ENCODE peak calls at places on chromosomes 4 and X, in six cellular contexts. O is GM12865, K is testis, W is kidney epithelial cell, C is tibial artery, G is MM.1S. I is an unnamed sample.

GRCh38 chr4:159101983-159102622 is 776 bp upstream of the RAPGEF2 start:
- DNase-seq in O (no peak), K (no peak), W (no peak), C (no peak), G (no peak), I (no peak)

GRCh38 chrX:34521563-34521962 is 135.5 kb downstream of the TMEM47 start:
- DNase-seq in O (no peak), K (no peak), W (no peak), C (no peak), G (no peak), I (no peak)

GRCh38 chr4:138053601-138054322 is 188.4 kb downstream of the SLC7A11 start:
- DNase-seq in O (no peak), K (no peak), W (peak), C (no peak), G (no peak), I (peak)

GRCh38 chr4:110950721-110951120 is 327.8 kb upstream of the PITX2 start:
- DNase-seq in O (no peak), K (no peak), W (no peak), C (no peak), G (no peak), I (no peak)

GRCh38 chrX:41734530-41734929 is 10.5 kb downstream of the GPR82 start:
- DNase-seq in O (peak), K (no peak), W (no peak), C (no peak), G (no peak), I (no peak)

GRCh38 chr4:118813561-118813960 is 22.4 kb downstream of the SEC24D start:
- DNase-seq in O (no peak), K (no peak), W (no peak), C (no peak), G (no peak), I (no peak)

GRCh38 chrX:95383778-95384177 is 1300.9 kb upstream of the DIAPH2 start:
- DNase-seq in O (no peak), K (no peak), W (no peak), C (no peak), G (no peak), I (no peak)

GRCh38 chrX:39577206-39577605 is 520.6 kb downstream of the BCOR start:
- DNase-seq in O (no peak), K (peak), W (no peak), C (no peak), G (no peak), I (no peak)

GRCh38 chr4:53579826-53580225 is 11.5 kb downstream of the LNX1 start:
- DNase-seq in O (no peak), K (no peak), W (no peak), C (no peak), G (no peak), I (no peak)

GRCh38 chr4:152778656-152779512 is 646 bp downstream of the TIGD4 start:
- DNase-seq in O (peak), K (peak), W (no peak), C (peak), G (peak), I (no peak)

GRCh38 chr4:24857996-24858395 is 54.8 kb downstream of the CCDC149 start:
- DNase-seq in O (no peak), K (no peak), W (no peak), C (no peak), G (no peak), I (peak)

GRCh38 chrX:72020788-72021187 is 110.1 kb downstream of the NHSL2 start:
- DNase-seq in O (peak), K (no peak), W (no peak), C (no peak), G (peak), I (no peak)

GRCh38 chrX:46710425-46710824 is 48.5 kb downstream of the SLC9A7 start:
- DNase-seq in O (peak), K (no peak), W (peak), C (no peak), G (no peak), I (no peak)

GRCh38 chrX:57445046-57445445 is 146.8 kb upstream of the ZXDB start:
- DNase-seq in O (no peak), K (no peak), W (no peak), C (no peak), G (no peak), I (no peak)

GRCh38 chr4:6695660-6696581 is 2.2 kb downstream of the S100P start:
- DNase-seq in O (peak), K (no peak), W (no peak), C (no peak), G (no peak), I (no peak)

GRCh38 chr4:186621959-186622553 is 66.7 kb upstream of the MTNR1A start:
- DNase-seq in O (no peak), K (no peak), W (no peak), C (no peak), G (no peak), I (peak)

GRCh38 chrX:47180346-47180745 is 13.3 kb upstream of the UBA1 start:
- DNase-seq in O (no peak), K (no peak), W (no peak), C (no peak), G (no peak), I (no peak)

GRCh38 chr4:95283320-95283719 is 265.5 kb downstream of the UNC5C start:
- DNase-seq in O (no peak), K (no peak), W (no peak), C (no peak), G (no peak), I (no peak)

DNA sequence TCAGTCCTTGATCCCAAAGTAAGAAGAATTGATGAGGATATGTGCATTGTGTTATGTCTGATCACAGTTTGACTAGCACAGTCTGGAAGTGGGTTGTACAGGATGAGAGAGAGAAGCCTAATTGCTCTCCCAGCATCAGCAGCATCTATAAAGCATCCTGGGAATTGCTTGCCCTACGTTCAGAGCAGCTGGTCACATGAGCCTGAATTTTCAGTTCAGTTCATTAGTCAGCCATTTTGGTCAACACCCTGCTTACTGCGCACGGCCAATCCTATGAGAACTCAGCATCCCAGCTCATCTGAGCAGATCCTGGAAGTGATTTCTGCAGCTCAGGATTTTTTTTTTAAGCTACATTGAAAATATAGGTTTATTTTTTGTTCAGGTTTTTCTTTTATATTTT is at the start of gene RUFY3:
- DNase-seq in O (no peak), K (peak), W (no peak), C (peak), G (no peak), I (peak)
- H3K4me3 ChIP-seq in O (no peak), K (peak), W (peak), C (peak), G (no peak), I (peak)

DNA sequence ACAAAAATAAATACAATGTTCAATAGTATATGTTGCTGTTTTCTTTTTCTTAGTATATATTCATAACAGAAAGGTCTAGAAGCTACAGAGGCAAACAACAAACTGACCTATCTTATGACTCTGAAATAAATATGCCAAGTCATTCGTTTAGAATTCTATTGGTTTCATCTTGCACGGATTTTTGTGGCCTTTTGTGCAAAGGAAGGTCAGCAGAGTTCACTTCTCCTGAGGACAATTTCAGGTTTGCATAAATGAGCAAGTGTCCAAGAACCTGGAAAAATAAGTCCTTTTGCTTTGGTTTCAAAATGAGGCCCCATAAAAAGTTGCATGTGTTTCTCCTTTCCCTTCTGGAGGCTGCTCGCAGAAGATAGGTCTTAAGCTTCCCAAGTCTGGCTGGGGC is 156.9 kb downstream of the APBB2 start:
- DNase-seq in O (no peak), K (no peak), W (no peak), C (no peak), G (no peak), I (no peak)
- TF ChIP-seq CTCF in O (no peak), K (no peak), W (no peak), C (no peak), G (no peak), I (no peak)

GRCh38 chr4:41156574-41156973 is 57.8 kb downstream of the APBB2 start:
- DNase-seq in O (no peak), K (no peak), W (no peak), C (no peak), G (no peak), I (no peak)

GRCh38 chr4:41157009-41157408 is 57.3 kb downstream of the APBB2 start:
- DNase-seq in O (no peak), K (no peak), W (no peak), C (no peak), G (no peak), I (no peak)

GRCh38 chr4:41154001-41154813 is 60.1 kb downstream of the APBB2 start:
- DNase-seq in O (no peak), K (no peak), W (no peak), C (no peak), G (no peak), I (no peak)

GRCh38 chr4:41154814-41155177 is 59.5 kb downstream of the APBB2 start:
- DNase-seq in O (no peak), K (no peak), W (no peak), C (no peak), G (no peak), I (no peak)

DNA sequence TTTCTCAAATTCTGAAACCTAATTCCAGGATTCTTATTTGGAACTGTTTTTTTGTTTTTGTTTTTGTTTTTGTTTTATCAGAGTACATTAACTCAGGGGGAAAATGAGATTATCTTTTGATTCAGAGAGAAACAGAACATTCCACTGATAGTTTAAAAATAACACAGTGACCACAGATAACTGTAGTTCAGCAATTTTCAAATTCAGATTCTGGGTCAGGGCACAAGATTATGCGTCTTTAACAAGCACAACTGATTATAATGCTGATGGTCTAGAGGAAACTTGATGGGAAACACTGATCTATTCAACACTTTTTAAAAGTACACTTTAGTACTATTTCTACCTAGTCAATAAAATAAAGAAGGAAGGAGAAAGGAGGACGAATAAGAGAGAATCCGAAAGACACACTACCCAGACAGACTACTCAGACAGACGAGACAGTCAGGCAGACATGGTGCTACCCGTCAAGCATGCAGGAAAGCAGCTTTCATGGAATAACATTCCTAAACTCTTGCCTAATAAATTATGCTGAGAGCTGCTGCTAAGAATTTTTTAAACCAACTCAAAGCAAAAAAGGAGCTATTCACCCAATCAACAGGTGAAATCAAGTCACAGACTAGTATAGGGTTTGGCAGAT is 59.0 kb downstream of the APBB2 start:
- DNase-seq in O (no peak), K (no peak), W (peak), C (no peak), G (no peak), I (no peak)
- H3K4me3 ChIP-seq in O (no peak), K (no peak), W (no peak), C (peak), G (no peak), I (no peak)

GRCh38 chrX:132592880-132593279 is 104.0 kb upstream of the MBNL3 start:
- DNase-seq in O (peak), K (peak), W (no peak), C (no peak), G (peak), I (no peak)
- TF ChIP-seq CTCF in O (peak), K (peak), W (peak), C (peak), G (peak), I (peak)

GRCh38 chr4:127622923-127623754 is 9.6 kb upstream of the INTU start:
- DNase-seq in O (no peak), K (peak), W (no peak), C (peak), G (no peak), I (no peak)
- H3K4me3 ChIP-seq in O (peak), K (peak), W (peak), C (peak), G (peak), I (peak)

GRCh38 chrX:86914569-86914968 is 603.0 kb upstream of the KLHL4 start:
- DNase-seq in O (no peak), K (no peak), W (no peak), C (no peak), G (no peak), I (no peak)
- TF ChIP-seq CTCF in O (no peak), K (no peak), W (no peak), C (no peak), G (no peak), I (no peak)

DNA sequence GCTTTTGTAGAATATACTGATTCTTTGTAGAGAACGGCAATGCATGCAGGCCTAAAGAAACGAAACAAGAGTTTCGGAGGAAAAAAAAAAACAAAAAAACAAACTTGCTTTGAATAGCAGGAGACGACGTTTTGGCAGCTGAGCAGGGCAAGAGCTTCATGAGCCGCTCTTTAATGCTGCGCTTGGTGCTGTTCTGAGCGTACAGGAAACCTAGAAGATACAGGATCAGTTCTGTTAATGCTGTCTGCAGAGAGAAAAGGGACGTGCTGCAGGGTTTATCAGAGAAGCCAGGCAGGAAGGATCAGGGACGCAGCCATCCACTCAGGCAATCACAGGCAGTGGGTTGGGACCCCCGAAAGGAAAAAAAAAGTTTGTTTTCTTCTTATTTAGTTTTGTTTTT is 182.2 kb downstream of the PACRGL start:
- DNase-seq in O (no peak), K (no peak), W (no peak), C (no peak), G (no peak), I (no peak)
- H3K4me3 ChIP-seq in O (no peak), K (no peak), W (no peak), C (no peak), G (no peak), I (no peak)